ENCODE peak calls at places on chromosomes 1 and 21, in eight cellular contexts. F, E, M, C, K, I, B and A are unnamed samples.

GRCh38 chr1:93722081-93723031 is 40.7 kb upstream of the BCAR3 start:
- DNase-seq in F (peak; percentile 79), E (no peak), M (no peak), C (no peak), K (no peak), I (no peak), B (no peak), A (no peak)

GRCh38 chr1:175152006-175152652 is 40.4 kb downstream of the KIAA0040 start:
- DNase-seq in F (no peak), E (no peak), M (peak; percentile 37), C (peak; percentile 22), K (peak; percentile 38), I (peak; percentile 78), B (peak; percentile 42), A (no peak)

GRCh38 chr1:167561753-167562152 is 8.2 kb upstream of the CREG1 start:
- DNase-seq in F (no peak), E (no peak), M (no peak), C (no peak), K (no peak), I (no peak), B (no peak), A (no peak)

GRCh38 chr1:200075522-200075921 is 48.0 kb downstream of the NR5A2 start:
- DNase-seq in F (no peak), E (no peak), M (no peak), C (no peak), K (no peak), I (no peak), B (no peak), A (no peak)

GRCh38 chr1:214563881-214564280 is 12.5 kb upstream of the PTPN14 start:
- DNase-seq in F (no peak), E (no peak), M (no peak), C (peak; percentile 40), K (no peak), I (no peak), B (peak; percentile 83), A (no peak)

GRCh38 chr1:30977105-30977504 is 68.5 kb upstream of the SDC3 start:
- DNase-seq in F (no peak), E (no peak), M (no peak), C (peak; percentile 76), K (no peak), I (no peak), B (peak; percentile 50), A (no peak)

GRCh38 chr1:234848972-234849641 is 239.1 kb upstream of the IRF2BP2 start:
- DNase-seq in F (no peak), E (no peak), M (no peak), C (peak; percentile 86), K (no peak), I (no peak), B (peak; percentile 20), A (no peak)

GRCh38 chr1:54273837-54274192 is 73.8 kb downstream of the MRPL37 start:
- DNase-seq in F (no peak), E (no peak), M (peak; percentile 58), C (no peak), K (no peak), I (no peak), B (no peak), A (no peak)

GRCh38 chr1:230641900-230642262 is 400 bp upstream of the COG2 start:
- DNase-seq in F (peak; percentile 67), E (no peak), M (no peak), C (no peak), K (no peak), I (peak; percentile 48), B (no peak), A (no peak)

GRCh38 chr1:53637726-53638640 is 101.0 kb downstream of the GLIS1 start:
- DNase-seq in F (peak; percentile 37), E (no peak), M (no peak), C (no peak), K (no peak), I (no peak), B (no peak), A (peak; percentile 10)

GRCh38 chr21:45244799-45245340 is 42.8 kb downstream of the POFUT2 start:
- DNase-seq in F (no peak), E (no peak), M (no peak), C (no peak), K (no peak), I (no peak), B (no peak), A (no peak)

GRCh38 chr1:171251741-171252300 is 3.5 kb downstream of the FMO1 start:
- DNase-seq in F (no peak), E (no peak), M (no peak), C (peak; percentile 33), K (no peak), I (no peak), B (peak; percentile 51), A (no peak)

GRCh38 chr1:235077571-235078479 is 50.8 kb downstream of the TOMM20 start:
- DNase-seq in F (no peak), E (no peak), M (peak; percentile 44), C (peak; percentile 50), K (no peak), I (no peak), B (peak; percentile 72), A (no peak)

GRCh38 chr21:33394260-33394659 is 9.0 kb upstream of the IFNGR2 start:
- DNase-seq in F (no peak), E (no peak), M (peak; percentile 41), C (no peak), K (no peak), I (no peak), B (peak; percentile 43), A (peak; percentile 69)

GRCh38 chr21:33395866-33396265 is 7.3 kb upstream of the IFNGR2 start:
- DNase-seq in F (no peak), E (no peak), M (no peak), C (peak; percentile 59), K (no peak), I (no peak), B (peak; percentile 81), A (no peak)

GRCh38 chr21:33399821-33400220 is 3.4 kb upstream of the IFNGR2 start:
- DNase-seq in F (no peak), E (no peak), M (no peak), C (no peak), K (no peak), I (no peak), B (no peak), A (no peak)

GRCh38 chr21:33396436-33396835 is 6.8 kb upstream of the IFNGR2 start:
- DNase-seq in F (no peak), E (no peak), M (no peak), C (no peak), K (no peak), I (no peak), B (no peak), A (no peak)

GRCh38 chr21:33396966-33397365 is 6.2 kb upstream of the IFNGR2 start:
- DNase-seq in F (no peak), E (no peak), M (no peak), C (peak; percentile 82), K (no peak), I (no peak), B (peak; percentile 88), A (no peak)
- H3K27ac ChIP-seq in F (peak overlapping the region; percentile 41), E (peak overlapping the region; percentile 71), M (no peak overlapping the region), C (no peak overlapping the region), K (no peak overlapping the region), I (no peak overlapping the region), B (peak overlapping the region; percentile 2), A (peak overlapping the region; percentile 61)

GRCh38 chr1:178566187-178566586 is 53.3 kb downstream of the TEX35 start:
- DNase-seq in F (no peak), E (no peak), M (no peak), C (peak; percentile 51), K (no peak), I (no peak), B (no peak), A (no peak)
- H3K27ac ChIP-seq in F (no peak overlapping the region), E (no peak overlapping the region), M (no peak overlapping the region), C (no peak overlapping the region), K (no peak overlapping the region), I (no peak overlapping the region), B (no peak overlapping the region), A (no peak overlapping the region)

GRCh38 chr1:19312782-19313635 is 883 bp downstream of the SLC66A1 start:
- DNase-seq in F (no peak), E (no peak), M (no peak), C (no peak), K (no peak), I (no peak), B (no peak), A (no peak)
- H3K27ac ChIP-seq in F (peak overlapping the region; percentile 91), E (peak overlapping the region; percentile 92), M (peak overlapping the region; percentile 99), C (peak overlapping the region; percentile 52), K (peak overlapping the region; percentile 62), I (no peak overlapping the region), B (peak overlapping the region; percentile 88), A (peak overlapping the region; percentile 89)

GRCh38 chr1:155210304-155210703 is 1.8 kb downstream of the MTX1 start:
- DNase-seq in F (peak; percentile 4), E (no peak), M (no peak), C (no peak), K (no peak), I (no peak), B (no peak), A (no peak)
- H3K27ac ChIP-seq in F (no peak overlapping the region), E (peak overlapping the region; percentile 97), M (no peak overlapping the region), C (no peak overlapping the region), K (no peak overlapping the region), I (no peak overlapping the region), B (no peak overlapping the region), A (peak overlapping the region; percentile 99)